ENCODE peak calls at places on chromosomes 5 and 9, in nine cellular contexts. U, N, S, G, B, W, E, P and J are unnamed samples. For H3K4me1 and H3K27me3, the result is how much of the 10 kb centered on the place peaks cover.

GRCh38 chr5:102863764-102864560 is 108.9 kb downstream of the PAM start:
- DNase-seq in U (no peak), B (no peak), P (no peak), G (no peak), E (peak), W (no peak), S (no peak), N (peak), J (no peak)

GRCh38 chr9:78437721-78438610 is 141.0 kb downstream of the PSAT1 start:
- DNase-seq in B (no peak), S (no peak), W (no peak), E (no peak), P (no peak), U (no peak), N (no peak), G (peak), J (peak)

GRCh38 chr9:77271023-77271690 is 93.8 kb downstream of the VPS13A start:
- DNase-seq in W (no peak), U (no peak), P (no peak), G (no peak), S (no peak), N (no peak), B (no peak), E (no peak), J (no peak)

GRCh38 chr5:134100283-134101011 is 14.0 kb upstream of the TCF7 start:
- DNase-seq in B (no peak), W (peak), P (peak), N (peak), E (no peak), U (peak), S (peak), G (no peak), J (no peak)

GRCh38 chr5:1515311-1515920 is 8.3 kb downstream of the LPCAT1 start:
- DNase-seq in G (no peak), W (peak), B (no peak), P (peak), E (no peak), S (no peak), N (no peak), U (peak), J (peak)

GRCh38 chr5:58849995-58850667 is 267.3 kb downstream of the RAB3C start:
- DNase-seq in S (peak), U (no peak), G (peak), P (peak), N (peak), W (no peak), E (peak), B (peak), J (peak)

GRCh38 chr5:88833371-88834107 is 49.4 kb downstream of the MEF2C start:
- DNase-seq in S (peak), G (no peak), W (peak), E (no peak), B (peak), P (peak), U (no peak), N (peak), J (no peak)

GRCh38 chr5:103218164-103218563 is 40.4 kb upstream of the MACIR start:
- DNase-seq in N (peak), G (no peak), U (no peak), E (no peak), S (no peak), P (no peak), W (no peak), B (peak), J (no peak)

GRCh38 chr9:131728961-131729360 is 10.9 kb downstream of the RAPGEF1 start:
- DNase-seq in U (no peak), E (no peak), W (no peak), G (no peak), B (no peak), S (peak), N (no peak), P (peak), J (no peak)

GRCh38 chr9:27367175-27367798 is 70.3 kb upstream of the EQTN start:
- DNase-seq in S (peak), P (no peak), W (no peak), U (no peak), E (no peak), N (no peak), B (no peak), G (no peak), J (no peak)

GRCh38 chr9:69771775-69772418 is 12.1 kb upstream of the PTAR1 start:
- DNase-seq in W (no peak), U (no peak), N (peak), G (no peak), E (no peak), B (peak), P (no peak), S (no peak), J (no peak)

GRCh38 chr5:95842955-95843544 is 20.5 kb upstream of the GLRX start:
- DNase-seq in S (peak), U (peak), G (no peak), N (peak), E (no peak), B (peak), P (peak), W (peak), J (no peak)

GRCh38 chr5:137718611-137719010 is 17.3 kb downstream of the KLHL3 start:
- DNase-seq in E (no peak), U (no peak), S (no peak), P (no peak), B (no peak), G (no peak), N (no peak), W (no peak), J (no peak)

GRCh38 chr5:155562153-155562552 is 548.6 kb downstream of the KIF4B start:
- DNase-seq in E (no peak), G (no peak), S (no peak), U (no peak), P (no peak), B (no peak), N (no peak), W (no peak), J (no peak)

GRCh38 chr5:142014911-142015584 is 2.2 kb upstream of the GNPDA1 start:
- DNase-seq in S (peak), E (peak), G (no peak), W (no peak), P (no peak), B (peak), N (peak), U (no peak), J (peak)

GRCh38 chr9:97307500-97308163 is at the start of gene CCDC180:
- DNase-seq in G (no peak), B (peak), P (no peak), S (no peak), E (no peak), W (peak), N (peak), U (no peak), J (no peak)

GRCh38 chr5:51731641-51732040 is 348.4 kb downstream of the ISL1 start:
- DNase-seq in E (no peak), P (no peak), W (no peak), S (no peak), G (no peak), N (no peak), U (no peak), B (peak), J (no peak)

GRCh38 chr5:54081415-54081814 is 229.0 kb downstream of the ARL15 start:
- DNase-seq in W (no peak), P (no peak), U (no peak), B (no peak), G (no peak), S (no peak), E (no peak), N (no peak), J (no peak)

GRCh38 chr5:126801992-126802294 is 25.0 kb downstream of the LMNB1 start:
- DNase-seq in B (peak), U (no peak), W (no peak), G (no peak), S (peak), E (no peak), P (no peak), N (peak), J (no peak)

GRCh38 chr5:17282283-17283120 is 65.1 kb downstream of the BASP1 start:
- DNase-seq in N (peak), S (peak), W (no peak), G (no peak), U (no peak), B (no peak), E (no peak), P (peak), J (no peak)

GRCh38 chr5:153799466-153799865 is 239.2 kb downstream of the FAM114A2 start:
- DNase-seq in U (no peak), E (no peak), W (no peak), P (no peak), N (no peak), B (no peak), G (no peak), S (no peak), J (no peak)

GRCh38 chr5:342501-343460 is 21.3 kb downstream of the AHRR start:
- DNase-seq in E (no peak), B (no peak), U (no peak), P (no peak), N (peak), W (no peak), G (no peak), S (no peak), J (no peak)

GRCh38 chr9:136537896-136538598 is 7.8 kb downstream of the NOTCH1 start:
- DNase-seq in S (no peak), W (no peak), N (peak), U (no peak), G (no peak), B (peak), P (no peak), E (no peak), J (no peak)
- H3K4me1 ChIP-seq in S (under half), W (under half), N (under half), U (under half), G (under half), B (under half), P (half or more), E (under half), J (under half)

GRCh38 chr5:31583129-31583528 is 51.0 kb downstream of the C5orf22 start:
- DNase-seq in P (no peak), G (no peak), W (no peak), B (no peak), E (no peak), U (no peak), S (no peak), N (no peak), J (no peak)

GRCh38 chr5:31579558-31579957 is 47.5 kb downstream of the C5orf22 start:
- DNase-seq in W (no peak), U (no peak), E (no peak), G (no peak), P (no peak), B (no peak), S (no peak), N (no peak), J (no peak)

GRCh38 chr5:31585519-31586270 is 53.2 kb upstream of the PDZD2 start:
- DNase-seq in P (no peak), U (no peak), W (no peak), E (no peak), G (no peak), N (peak), S (no peak), B (peak), J (no peak)

GRCh38 chr5:31587546-31587945 is 51.4 kb upstream of the PDZD2 start:
- DNase-seq in G (no peak), U (no peak), W (no peak), B (no peak), N (no peak), S (no peak), E (no peak), P (no peak), J (no peak)

DNA sequence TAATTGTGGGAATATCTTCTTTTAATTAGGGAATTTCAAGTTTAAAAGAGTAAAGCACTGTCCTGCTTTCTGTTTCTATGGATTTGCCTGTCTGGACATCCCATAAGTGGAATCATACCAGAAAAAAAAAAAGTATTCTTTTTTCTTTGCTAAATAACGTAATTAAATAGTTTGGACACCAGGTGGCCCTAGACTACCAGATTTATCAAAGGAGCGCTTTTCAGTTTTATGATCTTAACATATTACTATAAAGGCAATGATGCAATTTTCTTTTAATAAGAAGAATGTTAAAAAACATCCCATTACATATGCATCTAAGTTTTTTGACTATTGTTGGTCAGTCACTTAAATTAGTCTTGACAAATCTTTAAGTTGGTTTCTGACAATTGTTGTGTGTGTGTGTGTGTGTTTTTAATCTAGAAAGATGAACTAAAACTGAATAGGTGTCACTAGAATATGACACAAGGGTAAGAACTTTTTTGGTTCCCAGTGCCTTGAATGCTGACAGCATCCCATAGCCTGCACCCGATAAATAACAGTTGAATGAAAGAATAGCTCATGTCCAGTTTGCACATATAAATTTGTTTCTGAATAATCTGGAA is 49.5 kb downstream of the C5orf22 start:
- DNase-seq in U (no peak), S (peak), W (no peak), E (peak), G (peak), N (peak), P (no peak), B (peak), J (peak)
- H3K27me3 ChIP-seq in U (under half), S (under half), W (under half), E (under half), G (under half), N (under half), P (under half), B (under half), J (under half)

GRCh38 chr9:34629492-34629809 is 585 bp upstream of the ARID3C start:
- DNase-seq in B (no peak), P (no peak), W (no peak), S (peak), U (no peak), E (no peak), N (no peak), G (no peak), J (no peak)
- H3K4me3 ChIP-seq in B (no peak), P (no peak), W (no peak), S (no peak), U (no peak), E (peak), N (peak), G (no peak), J (no peak)

GRCh38 chr5:39199335-39199734 is 20.0 kb downstream of the FYB1 start:
- DNase-seq in S (no peak), B (no peak), G (no peak), E (no peak), N (peak), W (no peak), P (no peak), U (no peak), J (no peak)
- H3K4me1 ChIP-seq in S (under half), B (under half), G (under half), E (under half), N (under half), W (under half), P (under half), U (under half), J (under half)

GRCh38 chr9:134525070-134525815 is 116.4 kb upstream of the COL5A1 start:
- DNase-seq in P (peak), B (no peak), G (no peak), S (no peak), E (no peak), N (no peak), W (no peak), U (peak), J (no peak)
- H3K27me3 ChIP-seq in P (under half), B (under half), G (under half), S (under half), E (under half), N (under half), W (under half), U (under half), J (under half)

GRCh38 chr5:55438931-55439477 is 95.8 kb downstream of the PLPP1 start:
- DNase-seq in W (no peak), S (no peak), P (peak), B (peak), N (peak), G (no peak), E (no peak), U (no peak), J (no peak)
- H3K4me3 ChIP-seq in W (no peak), S (no peak), P (no peak), B (no peak), N (no peak), G (no peak), E (peak), U (no peak), J (no peak)

DNA sequence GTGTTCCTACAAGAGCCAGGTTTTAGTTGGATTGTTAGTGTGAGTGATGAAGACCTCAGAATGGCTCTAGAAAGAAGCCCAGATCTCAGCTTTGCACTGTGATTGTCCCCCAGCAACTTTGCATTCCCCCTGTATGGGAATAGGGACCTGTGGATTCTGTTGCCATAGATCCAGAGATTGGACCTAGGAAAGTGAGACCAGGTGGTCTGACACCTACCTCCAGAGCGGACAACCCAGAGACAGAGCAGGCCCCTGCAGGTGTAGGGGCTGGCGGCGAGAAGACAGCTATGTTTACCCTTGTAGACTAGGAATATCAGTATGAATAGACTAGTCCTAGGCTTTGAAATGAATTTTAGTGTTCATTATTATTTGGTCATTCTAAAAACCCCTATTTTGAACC is 53.6 kb downstream of the IRF1 start:
- DNase-seq in G (no peak), B (no peak), E (no peak), U (no peak), P (no peak), N (no peak), W (no peak), S (no peak), J (no peak)
- H3K4me1 ChIP-seq in G (under half), B (under half), E (under half), U (under half), P (half or more), N (under half), W (under half), S (under half), J (under half)

DNA sequence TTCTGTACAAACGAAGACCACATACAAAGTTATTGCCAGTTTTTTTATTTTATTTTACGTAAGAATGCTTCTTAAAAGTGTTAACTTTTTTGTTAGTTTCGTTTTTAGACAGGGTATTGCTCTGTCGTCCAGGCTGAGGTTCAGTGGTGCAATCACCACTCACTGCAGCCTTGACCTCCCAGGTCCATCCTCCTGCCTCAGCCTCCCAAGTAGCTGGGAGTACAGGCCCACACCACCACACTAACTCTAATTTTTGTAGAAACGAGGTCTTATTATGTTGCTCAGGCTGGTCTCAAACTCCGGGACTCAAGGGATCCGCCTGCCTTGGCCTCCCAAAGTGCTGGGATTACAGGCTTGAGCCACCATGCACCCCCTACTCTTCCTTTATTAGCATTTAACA is 2.3 kb upstream of the DNAJA1 start:
- DNase-seq in E (no peak), B (no peak), U (no peak), G (no peak), N (no peak), W (no peak), S (no peak), P (no peak), J (no peak)
- H3K27me3 ChIP-seq in E (under half), B (under half), U (under half), G (under half), N (under half), W (under half), S (under half), P (under half), J (under half)

DNA sequence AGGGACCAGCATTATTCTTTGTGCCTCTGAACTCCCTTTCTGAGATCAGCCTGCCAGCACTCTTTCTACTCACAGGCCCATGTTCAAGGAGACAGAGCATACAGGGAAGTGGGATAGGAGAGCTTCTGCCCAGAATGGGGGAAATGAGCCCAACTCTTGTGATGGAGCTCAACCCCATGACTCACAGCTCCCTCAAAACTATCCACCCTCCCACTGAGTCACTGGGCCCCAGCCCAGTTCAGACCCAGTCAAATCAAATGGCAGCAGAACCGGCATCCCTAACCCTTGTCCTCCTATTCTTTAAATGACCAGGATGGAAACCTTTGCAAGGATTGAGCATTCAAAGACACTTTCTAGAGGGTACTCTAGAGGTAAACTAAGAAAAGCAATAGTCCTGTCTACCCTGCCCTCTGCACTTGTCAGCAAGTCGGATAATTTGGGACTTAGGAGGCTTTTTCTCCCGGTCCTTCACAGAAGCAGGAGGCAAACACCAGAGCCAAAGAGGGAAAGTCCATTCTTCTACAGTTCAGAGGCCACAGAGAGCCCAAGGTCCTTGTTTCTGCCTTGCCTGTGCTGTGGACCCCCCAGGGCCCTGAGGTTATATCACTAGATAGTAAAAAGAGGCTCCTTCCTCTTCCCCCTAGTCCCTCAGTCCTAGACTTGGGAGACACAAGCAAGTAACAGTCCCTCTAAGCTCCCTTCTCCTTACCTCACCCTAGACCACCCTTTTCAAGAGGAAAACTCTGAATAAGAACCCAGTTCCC is 3.2 kb downstream of the ATOSB start:
- DNase-seq in N (peak), P (peak), E (no peak), B (peak), G (no peak), U (peak), W (peak), S (no peak), J (no peak)
- H3K4me3 ChIP-seq in N (peak), P (no peak), E (peak), B (peak), G (no peak), U (no peak), W (no peak), S (no peak), J (no peak)